ENCODE peak calls at places on chromosomes 16 and 17, in seven cellular contexts. One of them, this sample, is unnamed.

GRCh38 chr16:46833465-46833810 is 2.5 kb upstream of the C16orf87 start:
- DNase-seq in mucosa of descending colon: no peak
- DNase-seq in tibial artery: no peak
- DNase-seq in breast epithelium: no peak
- DNase-seq in activated CD8-positive, alpha-beta memory T cell treated with anti-CD3 and anti-CD28 coated beads for 4 hours: no peak
- DNase-seq in brain microvascular endothelial cell: no peak
- DNase-seq in WTC11: no peak
- DNase-seq in this sample: no peak

GRCh38 chr16:88297178-88297720 is 85.5 kb upstream of the ZNF469 start:
- DNase-seq in mucosa of descending colon: no peak
- DNase-seq in tibial artery: no peak
- DNase-seq in breast epithelium: no peak
- DNase-seq in activated CD8-positive, alpha-beta memory T cell treated with anti-CD3 and anti-CD28 coated beads for 4 hours: no peak
- DNase-seq in brain microvascular endothelial cell: no peak
- DNase-seq in WTC11: no peak
- DNase-seq in this sample: no peak

GRCh38 chr17:48575673-48576478 is 2.3 kb downstream of the HOXB4 start:
- DNase-seq in mucosa of descending colon: no peak
- DNase-seq in tibial artery: no peak
- DNase-seq in breast epithelium: no peak
- DNase-seq in activated CD8-positive, alpha-beta memory T cell treated with anti-CD3 and anti-CD28 coated beads for 4 hours: no peak
- DNase-seq in brain microvascular endothelial cell: no peak
- DNase-seq in WTC11: no peak
- DNase-seq in this sample: no peak

GRCh38 chr16:23967018-23967417 is 131.2 kb downstream of the PRKCB start:
- DNase-seq in mucosa of descending colon: no peak
- DNase-seq in tibial artery: no peak
- DNase-seq in breast epithelium: no peak
- DNase-seq in activated CD8-positive, alpha-beta memory T cell treated with anti-CD3 and anti-CD28 coated beads for 4 hours: no peak
- DNase-seq in brain microvascular endothelial cell: no peak
- DNase-seq in WTC11: no peak
- DNase-seq in this sample: no peak

GRCh38 chr17:16217002-16217635 is at the start of gene PIGL:
- DNase-seq in mucosa of descending colon: peak
- DNase-seq in tibial artery: peak
- DNase-seq in breast epithelium: peak
- DNase-seq in activated CD8-positive, alpha-beta memory T cell treated with anti-CD3 and anti-CD28 coated beads for 4 hours: peak
- DNase-seq in brain microvascular endothelial cell: peak
- DNase-seq in WTC11: peak
- DNase-seq in this sample: peak

GRCh38 chr17:30211371-30211770 is 24.1 kb downstream of the SLC6A4 start:
- DNase-seq in mucosa of descending colon: no peak
- DNase-seq in tibial artery: no peak
- DNase-seq in breast epithelium: no peak
- DNase-seq in activated CD8-positive, alpha-beta memory T cell treated with anti-CD3 and anti-CD28 coated beads for 4 hours: no peak
- DNase-seq in brain microvascular endothelial cell: no peak
- DNase-seq in WTC11: no peak
- DNase-seq in this sample: no peak

GRCh38 chr17:77297693-77298666 is 157.2 kb downstream of the SEC14L1 start:
- DNase-seq in mucosa of descending colon: no peak
- DNase-seq in tibial artery: no peak
- DNase-seq in breast epithelium: no peak
- DNase-seq in activated CD8-positive, alpha-beta memory T cell treated with anti-CD3 and anti-CD28 coated beads for 4 hours: no peak
- DNase-seq in brain microvascular endothelial cell: peak
- DNase-seq in WTC11: no peak
- DNase-seq in this sample: no peak

GRCh38 chr17:2399572-2400473 is 1.0 kb downstream of the MNT start:
- DNase-seq in mucosa of descending colon: peak
- DNase-seq in tibial artery: peak
- DNase-seq in breast epithelium: peak
- DNase-seq in activated CD8-positive, alpha-beta memory T cell treated with anti-CD3 and anti-CD28 coated beads for 4 hours: peak
- DNase-seq in brain microvascular endothelial cell: peak
- DNase-seq in WTC11: peak
- DNase-seq in this sample: peak

GRCh38 chr16:56964243-56965148 is 2.7 kb downstream of the CETP start:
- DNase-seq in mucosa of descending colon: peak
- DNase-seq in tibial artery: peak
- DNase-seq in breast epithelium: peak
- DNase-seq in activated CD8-positive, alpha-beta memory T cell treated with anti-CD3 and anti-CD28 coated beads for 4 hours: peak
- DNase-seq in brain microvascular endothelial cell: peak
- DNase-seq in WTC11: peak
- DNase-seq in this sample: peak

GRCh38 chr17:10772425-10773380 is 31.2 kb downstream of the TMEM238L start:
- DNase-seq in mucosa of descending colon: peak
- DNase-seq in tibial artery: no peak
- DNase-seq in breast epithelium: no peak
- DNase-seq in activated CD8-positive, alpha-beta memory T cell treated with anti-CD3 and anti-CD28 coated beads for 4 hours: no peak
- DNase-seq in brain microvascular endothelial cell: peak
- DNase-seq in WTC11: peak
- DNase-seq in this sample: no peak

GRCh38 chr17:15981208-15981607 is 18.3 kb downstream of the ZSWIM7 start:
- DNase-seq in mucosa of descending colon: no peak
- DNase-seq in tibial artery: no peak
- DNase-seq in breast epithelium: no peak
- DNase-seq in activated CD8-positive, alpha-beta memory T cell treated with anti-CD3 and anti-CD28 coated beads for 4 hours: no peak
- DNase-seq in brain microvascular endothelial cell: no peak
- DNase-seq in WTC11: no peak
- DNase-seq in this sample: no peak

GRCh38 chr17:13931752-13932477 is 137.4 kb upstream of the COX10 start:
- DNase-seq in mucosa of descending colon: peak
- DNase-seq in tibial artery: peak
- DNase-seq in breast epithelium: peak
- DNase-seq in activated CD8-positive, alpha-beta memory T cell treated with anti-CD3 and anti-CD28 coated beads for 4 hours: no peak
- DNase-seq in brain microvascular endothelial cell: peak
- DNase-seq in WTC11: peak
- DNase-seq in this sample: no peak

GRCh38 chr16:79426663-79427062 is 173.9 kb downstream of the MAF start:
- DNase-seq in mucosa of descending colon: no peak
- DNase-seq in tibial artery: no peak
- DNase-seq in breast epithelium: no peak
- DNase-seq in activated CD8-positive, alpha-beta memory T cell treated with anti-CD3 and anti-CD28 coated beads for 4 hours: no peak
- DNase-seq in brain microvascular endothelial cell: no peak
- DNase-seq in WTC11: no peak
- DNase-seq in this sample: no peak

GRCh38 chr16:65306313-65306712 is 184.4 kb upstream of the CDH11 start:
- DNase-seq in mucosa of descending colon: no peak
- DNase-seq in tibial artery: no peak
- DNase-seq in breast epithelium: no peak
- DNase-seq in activated CD8-positive, alpha-beta memory T cell treated with anti-CD3 and anti-CD28 coated beads for 4 hours: no peak
- DNase-seq in brain microvascular endothelial cell: no peak
- DNase-seq in WTC11: no peak
- DNase-seq in this sample: no peak

GRCh38 chr17:73288534-73289302 is 23.1 kb downstream of the CDC42EP4 start:
- DNase-seq in mucosa of descending colon: peak
- DNase-seq in tibial artery: peak
- DNase-seq in breast epithelium: peak
- DNase-seq in activated CD8-positive, alpha-beta memory T cell treated with anti-CD3 and anti-CD28 coated beads for 4 hours: no peak
- DNase-seq in brain microvascular endothelial cell: no peak
- DNase-seq in WTC11: no peak
- DNase-seq in this sample: no peak

GRCh38 chr17:77354420-77354720 is 213.6 kb downstream of the SEC14L1 start:
- DNase-seq in mucosa of descending colon: no peak
- DNase-seq in tibial artery: no peak
- DNase-seq in breast epithelium: no peak
- DNase-seq in activated CD8-positive, alpha-beta memory T cell treated with anti-CD3 and anti-CD28 coated beads for 4 hours: no peak
- DNase-seq in brain microvascular endothelial cell: no peak
- DNase-seq in WTC11: no peak
- DNase-seq in this sample: no peak

GRCh38 chr17:6711081-6711674 is 2.0 kb downstream of the SLC13A5 start:
- DNase-seq in mucosa of descending colon: no peak
- DNase-seq in tibial artery: no peak
- DNase-seq in breast epithelium: peak
- DNase-seq in activated CD8-positive, alpha-beta memory T cell treated with anti-CD3 and anti-CD28 coated beads for 4 hours: no peak
- DNase-seq in brain microvascular endothelial cell: no peak
- DNase-seq in WTC11: no peak
- DNase-seq in this sample: no peak

GRCh38 chr16:85935957-85936760 is 37.2 kb downstream of the IRF8 start:
- DNase-seq in mucosa of descending colon: no peak
- DNase-seq in tibial artery: no peak
- DNase-seq in breast epithelium: no peak
- DNase-seq in activated CD8-positive, alpha-beta memory T cell treated with anti-CD3 and anti-CD28 coated beads for 4 hours: peak
- DNase-seq in brain microvascular endothelial cell: no peak
- DNase-seq in WTC11: no peak
- DNase-seq in this sample: no peak

GRCh38 chr17:42097691-42098661 is at the start of gene ZNF385C:
- DNase-seq in mucosa of descending colon: no peak
- DNase-seq in tibial artery: no peak
- DNase-seq in breast epithelium: no peak
- DNase-seq in activated CD8-positive, alpha-beta memory T cell treated with anti-CD3 and anti-CD28 coated beads for 4 hours: peak
- DNase-seq in brain microvascular endothelial cell: no peak
- DNase-seq in WTC11: peak
- DNase-seq in this sample: no peak

GRCh38 chr16:81778861-81779539 is at the start of gene PLCG2:
- DNase-seq in mucosa of descending colon: peak
- DNase-seq in tibial artery: peak
- DNase-seq in breast epithelium: peak
- DNase-seq in activated CD8-positive, alpha-beta memory T cell treated with anti-CD3 and anti-CD28 coated beads for 4 hours: peak
- DNase-seq in brain microvascular endothelial cell: peak
- DNase-seq in WTC11: peak
- DNase-seq in this sample: no peak

GRCh38 chr17:40168262-40168832 is 8.9 kb upstream of the RAPGEFL1 start:
- DNase-seq in mucosa of descending colon: no peak
- DNase-seq in tibial artery: no peak
- DNase-seq in breast epithelium: peak
- DNase-seq in activated CD8-positive, alpha-beta memory T cell treated with anti-CD3 and anti-CD28 coated beads for 4 hours: no peak
- DNase-seq in brain microvascular endothelial cell: peak
- DNase-seq in WTC11: no peak
- DNase-seq in this sample: no peak

GRCh38 chr17:40909351-40909750 is 24.3 kb upstream of the KRT20 start:
- DNase-seq in mucosa of descending colon: peak
- DNase-seq in tibial artery: peak
- DNase-seq in breast epithelium: peak
- DNase-seq in activated CD8-positive, alpha-beta memory T cell treated with anti-CD3 and anti-CD28 coated beads for 4 hours: peak
- DNase-seq in brain microvascular endothelial cell: peak
- DNase-seq in WTC11: peak
- DNase-seq in this sample: peak

GRCh38 chr17:410674-411401 is 58.2 kb upstream of the RPH3AL start:
- DNase-seq in mucosa of descending colon: peak
- DNase-seq in tibial artery: no peak
- DNase-seq in breast epithelium: no peak
- DNase-seq in activated CD8-positive, alpha-beta memory T cell treated with anti-CD3 and anti-CD28 coated beads for 4 hours: no peak
- DNase-seq in brain microvascular endothelial cell: no peak
- DNase-seq in WTC11: no peak
- DNase-seq in this sample: no peak